ENCODE peak calls at places on chromosomes 5 and 9, in nine cellular contexts. One of them, this sample, is unnamed.

GRCh38 chr5:68285857-68286611 is 70.5 kb downstream of the PIK3R1 start:
- DNase-seq in neural progenitor cell: peak
- DNase-seq in uterus: no peak
- DNase-seq in endothelial cell of umbilical vein: peak
- DNase-seq in Jurkat, Clone E6-1: peak
- DNase-seq in stomach: no peak
- DNase-seq in IMR-90: peak
- DNase-seq in endodermal cell: no peak
- DNase-seq in right atrium auricular region: no peak
- DNase-seq in this sample: no peak

GRCh38 chr5:15183520-15183919 is 311.9 kb upstream of the ANKH start:
- DNase-seq in Jurkat, Clone E6-1: no peak
- DNase-seq in neural progenitor cell: no peak
- DNase-seq in IMR-90: peak
- DNase-seq in endodermal cell: no peak
- DNase-seq in stomach: no peak
- DNase-seq in uterus: no peak
- DNase-seq in endothelial cell of umbilical vein: no peak
- DNase-seq in right atrium auricular region: no peak
- DNase-seq in this sample: no peak

GRCh38 chr5:113122053-113122452 is 145.5 kb downstream of the DCP2 start:
- DNase-seq in uterus: no peak
- DNase-seq in stomach: no peak
- DNase-seq in endothelial cell of umbilical vein: no peak
- DNase-seq in right atrium auricular region: peak
- DNase-seq in Jurkat, Clone E6-1: no peak
- DNase-seq in neural progenitor cell: no peak
- DNase-seq in IMR-90: peak
- DNase-seq in endodermal cell: no peak
- DNase-seq in this sample: no peak

GRCh38 chr5:151547364-151547763 is 43.8 kb downstream of the FAT2 start:
- DNase-seq in endothelial cell of umbilical vein: no peak
- DNase-seq in right atrium auricular region: no peak
- DNase-seq in Jurkat, Clone E6-1: no peak
- DNase-seq in uterus: no peak
- DNase-seq in IMR-90: no peak
- DNase-seq in endodermal cell: no peak
- DNase-seq in neural progenitor cell: no peak
- DNase-seq in stomach: no peak
- DNase-seq in this sample: no peak

GRCh38 chr9:89461302-89461701 is 36.6 kb downstream of the SEMA4D start:
- DNase-seq in endothelial cell of umbilical vein: peak
- DNase-seq in neural progenitor cell: no peak
- DNase-seq in right atrium auricular region: no peak
- DNase-seq in endodermal cell: no peak
- DNase-seq in uterus: no peak
- DNase-seq in stomach: no peak
- DNase-seq in IMR-90: peak
- DNase-seq in Jurkat, Clone E6-1: no peak
- DNase-seq in this sample: no peak

GRCh38 chr9:126173929-126174328 is 152.7 kb upstream of the MVB12B start:
- DNase-seq in neural progenitor cell: no peak
- DNase-seq in endothelial cell of umbilical vein: no peak
- DNase-seq in Jurkat, Clone E6-1: no peak
- DNase-seq in IMR-90: no peak
- DNase-seq in endodermal cell: no peak
- DNase-seq in stomach: peak
- DNase-seq in right atrium auricular region: no peak
- DNase-seq in uterus: no peak
- DNase-seq in this sample: no peak

GRCh38 chr9:35426627-35427026 is 63.3 kb upstream of the RUSC2 start:
- DNase-seq in endothelial cell of umbilical vein: peak
- DNase-seq in neural progenitor cell: no peak
- DNase-seq in Jurkat, Clone E6-1: no peak
- DNase-seq in IMR-90: no peak
- DNase-seq in stomach: no peak
- DNase-seq in right atrium auricular region: no peak
- DNase-seq in endodermal cell: no peak
- DNase-seq in uterus: no peak
- DNase-seq in this sample: no peak

GRCh38 chr5:141121985-141122384 is 367 bp downstream of the PCDHB4 start:
- DNase-seq in right atrium auricular region: no peak
- DNase-seq in endothelial cell of umbilical vein: no peak
- DNase-seq in endodermal cell: no peak
- DNase-seq in IMR-90: no peak
- DNase-seq in stomach: no peak
- DNase-seq in uterus: no peak
- DNase-seq in Jurkat, Clone E6-1: no peak
- DNase-seq in neural progenitor cell: no peak
- DNase-seq in this sample: no peak

GRCh38 chr5:142304013-142304701 is 20.7 kb downstream of the SPRY4 start:
- DNase-seq in Jurkat, Clone E6-1: no peak
- DNase-seq in stomach: no peak
- DNase-seq in neural progenitor cell: no peak
- DNase-seq in endodermal cell: no peak
- DNase-seq in uterus: no peak
- DNase-seq in IMR-90: peak
- DNase-seq in right atrium auricular region: no peak
- DNase-seq in endothelial cell of umbilical vein: no peak
- DNase-seq in this sample: no peak

GRCh38 chr9:6113312-6113711 is 97.9 kb upstream of the RANBP6 start:
- DNase-seq in uterus: no peak
- DNase-seq in endothelial cell of umbilical vein: no peak
- DNase-seq in Jurkat, Clone E6-1: no peak
- DNase-seq in stomach: no peak
- DNase-seq in endodermal cell: no peak
- DNase-seq in right atrium auricular region: no peak
- DNase-seq in IMR-90: no peak
- DNase-seq in neural progenitor cell: no peak
- DNase-seq in this sample: no peak

GRCh38 chr9:113454914-113455761 is 8.4 kb upstream of the RGS3 start:
- DNase-seq in IMR-90: peak
- DNase-seq in right atrium auricular region: peak
- DNase-seq in uterus: peak
- DNase-seq in endothelial cell of umbilical vein: peak
- DNase-seq in neural progenitor cell: peak
- DNase-seq in stomach: peak
- DNase-seq in Jurkat, Clone E6-1: peak
- DNase-seq in endodermal cell: peak
- DNase-seq in this sample: no peak

GRCh38 chr9:110133608-110134214 is 74.2 kb downstream of the C9orf152 start:
- DNase-seq in right atrium auricular region: no peak
- DNase-seq in stomach: no peak
- DNase-seq in endodermal cell: no peak
- DNase-seq in uterus: no peak
- DNase-seq in endothelial cell of umbilical vein: no peak
- DNase-seq in Jurkat, Clone E6-1: no peak
- DNase-seq in neural progenitor cell: no peak
- DNase-seq in IMR-90: peak
- DNase-seq in this sample: no peak

GRCh38 chr5:68122439-68122906 is 93.1 kb upstream of the PIK3R1 start:
- DNase-seq in IMR-90: no peak
- DNase-seq in endodermal cell: peak
- DNase-seq in stomach: peak
- DNase-seq in uterus: no peak
- DNase-seq in endothelial cell of umbilical vein: no peak
- DNase-seq in right atrium auricular region: no peak
- DNase-seq in Jurkat, Clone E6-1: no peak
- DNase-seq in neural progenitor cell: no peak
- DNase-seq in this sample: no peak

GRCh38 chr9:127538849-127539258 is 73.2 kb upstream of the STXBP1 start:
- DNase-seq in endothelial cell of umbilical vein: no peak
- DNase-seq in endodermal cell: no peak
- DNase-seq in neural progenitor cell: no peak
- DNase-seq in stomach: no peak
- DNase-seq in right atrium auricular region: no peak
- DNase-seq in uterus: no peak
- DNase-seq in IMR-90: peak
- DNase-seq in Jurkat, Clone E6-1: no peak
- DNase-seq in this sample: no peak

GRCh38 chr5:173237821-173238220 is 2.8 kb upstream of the NKX2-5 start:
- DNase-seq in endothelial cell of umbilical vein: no peak
- DNase-seq in neural progenitor cell: peak
- DNase-seq in uterus: no peak
- DNase-seq in IMR-90: no peak
- DNase-seq in Jurkat, Clone E6-1: no peak
- DNase-seq in endodermal cell: peak
- DNase-seq in right atrium auricular region: no peak
- DNase-seq in stomach: no peak
- DNase-seq in this sample: no peak

GRCh38 chr9:119053070-119053469 is 316.2 kb downstream of the BRINP1 start:
- DNase-seq in IMR-90: no peak
- DNase-seq in endothelial cell of umbilical vein: no peak
- DNase-seq in neural progenitor cell: no peak
- DNase-seq in right atrium auricular region: no peak
- DNase-seq in Jurkat, Clone E6-1: no peak
- DNase-seq in uterus: no peak
- DNase-seq in stomach: no peak
- DNase-seq in endodermal cell: no peak
- DNase-seq in this sample: no peak

GRCh38 chr5:178301641-178302040 is 69.0 kb upstream of the PHYKPL start:
- DNase-seq in stomach: no peak
- DNase-seq in endodermal cell: peak
- DNase-seq in neural progenitor cell: no peak
- DNase-seq in Jurkat, Clone E6-1: no peak
- DNase-seq in IMR-90: no peak
- DNase-seq in right atrium auricular region: no peak
- DNase-seq in endothelial cell of umbilical vein: no peak
- DNase-seq in uterus: no peak
- DNase-seq in this sample: peak

GRCh38 chr5:23302438-23302837 is 205.0 kb upstream of the PRDM9 start:
- DNase-seq in uterus: no peak
- DNase-seq in neural progenitor cell: no peak
- DNase-seq in endothelial cell of umbilical vein: no peak
- DNase-seq in Jurkat, Clone E6-1: no peak
- DNase-seq in endodermal cell: no peak
- DNase-seq in right atrium auricular region: no peak
- DNase-seq in IMR-90: no peak
- DNase-seq in stomach: no peak
- DNase-seq in this sample: no peak

GRCh38 chr5:102681403-102681983 is 73.6 kb upstream of the PAM start:
- DNase-seq in endodermal cell: peak
- DNase-seq in right atrium auricular region: peak
- DNase-seq in stomach: peak
- DNase-seq in neural progenitor cell: peak
- DNase-seq in Jurkat, Clone E6-1: peak
- DNase-seq in endothelial cell of umbilical vein: peak
- DNase-seq in IMR-90: peak
- DNase-seq in uterus: peak
- DNase-seq in this sample: peak

GRCh38 chr5:65482280-65482726 is 583 bp upstream of the ADAMTS6 start:
- DNase-seq in right atrium auricular region: no peak
- DNase-seq in endodermal cell: no peak
- DNase-seq in IMR-90: peak
- DNase-seq in Jurkat, Clone E6-1: no peak
- DNase-seq in endothelial cell of umbilical vein: peak
- DNase-seq in neural progenitor cell: peak
- DNase-seq in uterus: no peak
- DNase-seq in stomach: no peak
- DNase-seq in this sample: no peak

GRCh38 chr9:117860849-117861248 is 156.6 kb downstream of the TLR4 start:
- DNase-seq in endothelial cell of umbilical vein: no peak
- DNase-seq in stomach: no peak
- DNase-seq in neural progenitor cell: no peak
- DNase-seq in endodermal cell: no peak
- DNase-seq in Jurkat, Clone E6-1: no peak
- DNase-seq in uterus: no peak
- DNase-seq in IMR-90: no peak
- DNase-seq in right atrium auricular region: no peak
- DNase-seq in this sample: no peak

GRCh38 chr9:75233011-75233410 is 144.7 kb downstream of the OSTF1 start:
- DNase-seq in right atrium auricular region: no peak
- DNase-seq in uterus: no peak
- DNase-seq in stomach: no peak
- DNase-seq in endothelial cell of umbilical vein: no peak
- DNase-seq in endodermal cell: no peak
- DNase-seq in IMR-90: no peak
- DNase-seq in Jurkat, Clone E6-1: no peak
- DNase-seq in neural progenitor cell: no peak
- DNase-seq in this sample: no peak

GRCh38 chr5:158792186-158792585 is 307.5 kb downstream of the EBF1 start:
- DNase-seq in IMR-90: no peak
- DNase-seq in right atrium auricular region: no peak
- DNase-seq in uterus: no peak
- DNase-seq in neural progenitor cell: no peak
- DNase-seq in endodermal cell: no peak
- DNase-seq in stomach: no peak
- DNase-seq in Jurkat, Clone E6-1: no peak
- DNase-seq in endothelial cell of umbilical vein: no peak
- DNase-seq in this sample: no peak
- H3K4me3 ChIP-seq in IMR-90: no peak
- H3K4me3 ChIP-seq in right atrium auricular region: no peak
- H3K4me3 ChIP-seq in uterus: no peak
- H3K4me3 ChIP-seq in neural progenitor cell: no peak
- H3K4me3 ChIP-seq in endodermal cell: no peak
- H3K4me3 ChIP-seq in stomach: no peak
- H3K4me3 ChIP-seq in Jurkat, Clone E6-1: no peak
- H3K4me3 ChIP-seq in endothelial cell of umbilical vein: no peak
- H3K4me3 ChIP-seq in this sample: no peak

GRCh38 chr9:123998970-123999621 is 12.5 kb upstream of the LHX2 start:
- DNase-seq in neural progenitor cell: peak
- DNase-seq in endothelial cell of umbilical vein: no peak
- DNase-seq in Jurkat, Clone E6-1: peak
- DNase-seq in IMR-90: no peak
- DNase-seq in right atrium auricular region: no peak
- DNase-seq in uterus: no peak
- DNase-seq in endodermal cell: peak
- DNase-seq in stomach: no peak
- DNase-seq in this sample: no peak
- H3K4me3 ChIP-seq in neural progenitor cell: peak
- H3K4me3 ChIP-seq in endothelial cell of umbilical vein: no peak
- H3K4me3 ChIP-seq in Jurkat, Clone E6-1: peak
- H3K4me3 ChIP-seq in IMR-90: peak
- H3K4me3 ChIP-seq in right atrium auricular region: peak
- H3K4me3 ChIP-seq in uterus: no peak
- H3K4me3 ChIP-seq in endodermal cell: peak
- H3K4me3 ChIP-seq in stomach: peak
- H3K4me3 ChIP-seq in this sample: peak

GRCh38 chr9:129627556-129628492 is 1.9 kb downstream of the NTMT1 start:
- DNase-seq in stomach: no peak
- DNase-seq in neural progenitor cell: no peak
- DNase-seq in uterus: no peak
- DNase-seq in endothelial cell of umbilical vein: no peak
- DNase-seq in endodermal cell: no peak
- DNase-seq in right atrium auricular region: no peak
- DNase-seq in Jurkat, Clone E6-1: no peak
- DNase-seq in IMR-90: no peak
- DNase-seq in this sample: no peak
- H3K4me3 ChIP-seq in stomach: peak
- H3K4me3 ChIP-seq in neural progenitor cell: peak
- H3K4me3 ChIP-seq in uterus: no peak
- H3K4me3 ChIP-seq in endothelial cell of umbilical vein: no peak
- H3K4me3 ChIP-seq in endodermal cell: peak
- H3K4me3 ChIP-seq in right atrium auricular region: peak
- H3K4me3 ChIP-seq in Jurkat, Clone E6-1: peak
- H3K4me3 ChIP-seq in IMR-90: peak
- H3K4me3 ChIP-seq in this sample: peak

DNA sequence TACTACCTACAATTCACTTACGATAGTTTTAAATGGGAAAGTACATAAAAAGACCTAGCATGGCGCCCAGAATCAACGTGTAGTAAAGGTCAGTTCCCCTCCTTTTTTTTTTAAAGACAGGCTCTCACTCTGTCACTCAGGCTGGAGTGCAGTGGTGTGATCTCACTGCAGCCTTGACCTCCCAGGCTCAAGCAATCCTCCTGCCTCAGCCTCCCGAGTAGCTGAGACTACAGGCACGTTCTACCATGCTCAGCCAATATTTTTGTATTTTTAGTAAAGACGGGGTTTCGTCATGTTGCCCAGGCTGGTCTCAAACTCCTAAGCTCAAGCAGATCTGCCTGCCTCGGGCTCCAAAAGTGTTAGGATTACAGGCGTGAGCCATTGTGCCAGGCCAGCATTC is 40.7 kb upstream of the MTMR12 start:
- DNase-seq in endothelial cell of umbilical vein: no peak
- DNase-seq in endodermal cell: no peak
- DNase-seq in neural progenitor cell: no peak
- DNase-seq in stomach: no peak
- DNase-seq in Jurkat, Clone E6-1: no peak
- DNase-seq in right atrium auricular region: no peak
- DNase-seq in uterus: no peak
- DNase-seq in IMR-90: no peak
- DNase-seq in this sample: no peak
- H3K4me3 ChIP-seq in endothelial cell of umbilical vein: no peak
- H3K4me3 ChIP-seq in endodermal cell: no peak
- H3K4me3 ChIP-seq in neural progenitor cell: no peak
- H3K4me3 ChIP-seq in stomach: no peak
- H3K4me3 ChIP-seq in Jurkat, Clone E6-1: no peak
- H3K4me3 ChIP-seq in right atrium auricular region: no peak
- H3K4me3 ChIP-seq in uterus: no peak
- H3K4me3 ChIP-seq in IMR-90: no peak
- H3K4me3 ChIP-seq in this sample: no peak